ENCODE peak calls at places on chromosomes 16 and 17, in four cellular contexts. J, E, H and O are unnamed samples.

GRCh38 chr16:6483634-6484033 is 849.0 kb upstream of the RBFOX1 start:
- DNase-seq in J (no peak), E (no peak), H (no peak), O (no peak)

GRCh38 chr17:50817142-50817751 is 18.1 kb upstream of the WFIKKN2 start:
- DNase-seq in J (peak; percentile 48), E (no peak), H (peak; percentile 68), O (peak; percentile 34)

GRCh38 chr16:89525146-89525913 is 17.1 kb downstream of the SPG7 start:
- DNase-seq in E (no peak), H (no peak), J (no peak), O (no peak)

GRCh38 chr16:53415504-53415903 is 18.8 kb upstream of the RBL2 start:
- DNase-seq in E (no peak), H (no peak), J (no peak), O (no peak)

GRCh38 chr16:70708381-70709253 is 22.8 kb upstream of the MTSS2 start:
- DNase-seq in J (no peak), H (no peak), E (no peak), O (no peak)

GRCh38 chr16:77974883-77975282 is 47.5 kb upstream of the CLEC3A start:
- DNase-seq in E (no peak), H (no peak), J (no peak), O (no peak)

GRCh38 chr16:74730049-74730683 is 29.5 kb upstream of the MLKL start:
- DNase-seq in J (no peak), E (no peak), H (peak; percentile 87), O (peak; percentile 33)

GRCh38 chr16:84013787-84014569 is 28.6 kb downstream of the SLC38A8 start:
- DNase-seq in H (peak; percentile 91), J (peak; percentile 3), E (peak; percentile 2), O (peak; percentile 73)

GRCh38 chr16:81175325-81175891 is 63.1 kb upstream of the BCO1 start:
- DNase-seq in H (no peak), E (peak; percentile 84), J (no peak), O (peak; percentile 73)

GRCh38 chr16:81581107-81581506 is 136.5 kb downstream of the CMIP start:
- DNase-seq in E (no peak), J (no peak), H (peak; percentile 77), O (no peak)

GRCh38 chr16:50804290-50804907 is 62.5 kb downstream of the CYLD start:
- DNase-seq in E (no peak), H (no peak), J (no peak), O (no peak)

GRCh38 chr17:47934856-47935255 is 6.5 kb upstream of the PNPO start:
- DNase-seq in E (peak; percentile 45), H (no peak), J (no peak), O (no peak)

GRCh38 chr17:32471652-32472051 is 15.1 kb upstream of the CDK5R1 start:
- DNase-seq in J (no peak), E (no peak), H (no peak), O (no peak)

GRCh38 chr17:50618300-50618699 is 16.4 kb upstream of the ABCC3 start:
- DNase-seq in E (peak; percentile 21), J (no peak), H (no peak), O (no peak)

GRCh38 chr17:45700171-45701090 is 83.7 kb upstream of the CRHR1 start:
- DNase-seq in H (no peak), E (no peak), J (no peak), O (no peak)

GRCh38 chr16:59684911-59685310 is 950.8 kb upstream of the GOT2 start:
- DNase-seq in E (peak; percentile 41), J (no peak), H (no peak), O (no peak)

GRCh38 chr16:81327483-81328196 is 12.9 kb downstream of the GAN start:
- DNase-seq in E (no peak), J (no peak), H (peak; percentile 31), O (no peak)

GRCh38 chr16:86495357-86495701 is 15.0 kb upstream of the FOXF1 start:
- DNase-seq in J (no peak), H (no peak), E (no peak), O (no peak)

GRCh38 chr17:47955497-47956461 is 1.9 kb downstream of the PRR15L start:
- DNase-seq in J (no peak), E (no peak), H (peak; percentile 94), O (no peak)

GRCh38 chr16:53915452-53916160 is 211.7 kb downstream of the FTO start:
- DNase-seq in J (no peak), H (no peak), E (no peak), O (no peak)

GRCh38 chr17:50027639-50028206 is 28.2 kb upstream of the ITGA3 start:
- DNase-seq in E (peak; percentile 96), H (peak; percentile 66), J (no peak), O (peak; percentile 99)

GRCh38 chr17:9238340-9239259 is 217.3 kb downstream of the NTN1 start:
- DNase-seq in E (no peak), J (no peak), H (no peak), O (no peak)

GRCh38 chr17:66514227-66514806 is 211.9 kb downstream of the PRKCA start:
- DNase-seq in J (no peak), H (no peak), E (peak; percentile 81), O (no peak)

GRCh38 chr16:84119368-84119767 is 2.6 kb upstream of the MBTPS1 start:
- DNase-seq in H (no peak), E (no peak), J (no peak), O (no peak)

GRCh38 chr17:21285164-21286065 is 904 bp downstream of the MAP2K3 start:
- DNase-seq in J (no peak), H (peak; percentile 61), E (peak; percentile 51), O (peak; percentile 45)

GRCh38 chr16:82796047-82796446 is 169.3 kb downstream of the CDH13 start:
- DNase-seq in J (no peak), E (no peak), H (no peak), O (no peak)

GRCh38 chr16:82788225-82788624 is 161.5 kb downstream of the CDH13 start:
- DNase-seq in J (no peak), E (no peak), H (no peak), O (no peak)

GRCh38 chr16:82792704-82793103 is 165.9 kb downstream of the CDH13 start:
- DNase-seq in J (no peak), E (no peak), H (no peak), O (no peak)

GRCh38 chr16:82788919-82789318 is 162.2 kb downstream of the CDH13 start:
- DNase-seq in H (no peak), E (no peak), J (no peak), O (no peak)

DNA sequence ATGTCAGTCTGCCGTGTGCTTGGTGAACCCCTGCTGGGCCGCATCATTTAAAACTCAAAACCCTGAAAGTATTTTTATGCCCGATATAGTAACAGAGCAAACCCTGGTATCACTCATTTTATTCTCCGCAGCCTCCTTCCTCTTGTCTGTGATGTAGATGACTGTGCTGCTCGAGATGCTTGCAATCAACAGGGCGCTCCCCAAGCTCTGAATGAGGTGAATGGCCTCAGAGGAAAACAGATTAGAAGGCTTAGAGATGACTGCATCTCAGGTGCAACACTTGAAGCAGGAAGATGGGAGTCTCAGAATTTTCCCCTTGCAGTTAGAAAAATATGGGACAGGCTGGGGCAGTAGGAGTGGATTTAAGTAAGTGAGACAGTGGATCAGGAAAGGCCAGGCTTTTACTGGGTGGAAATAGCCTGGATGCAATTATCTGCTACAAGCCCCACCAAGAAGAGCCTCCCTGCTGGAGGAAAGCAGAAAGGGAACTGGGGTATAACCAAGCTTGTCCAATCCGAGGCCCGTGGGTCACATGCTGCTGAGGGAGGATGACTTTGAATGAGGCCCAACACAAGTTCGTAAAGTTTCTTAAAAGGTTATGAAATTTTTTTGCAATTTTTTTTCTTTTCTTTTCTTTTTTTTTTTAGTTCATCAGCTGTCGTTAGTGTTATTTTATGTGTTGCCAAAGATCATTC is 166.9 kb downstream of the CDH13 start:
- DNase-seq in J (no peak), H (no peak), E (no peak), O (no peak)
- H3K4me3 ChIP-seq in J (no peak overlapping the region), H (no peak overlapping the region), E (no peak overlapping the region), O (no peak overlapping the region)

GRCh38 chr16:1285669-1286491 is 23.6 kb upstream of the UBE2I start:
- DNase-seq in H (no peak), E (no peak), J (no peak), O (no peak)
- H3K27me3 ChIP-seq in H (peaks cover 20% of the 10 kb centered on the region), E (peaks cover 75% of the 10 kb centered on the region), J (peaks cover 8% of the 10 kb centered on the region), O (peaks cover 52% of the 10 kb centered on the region)

DNA sequence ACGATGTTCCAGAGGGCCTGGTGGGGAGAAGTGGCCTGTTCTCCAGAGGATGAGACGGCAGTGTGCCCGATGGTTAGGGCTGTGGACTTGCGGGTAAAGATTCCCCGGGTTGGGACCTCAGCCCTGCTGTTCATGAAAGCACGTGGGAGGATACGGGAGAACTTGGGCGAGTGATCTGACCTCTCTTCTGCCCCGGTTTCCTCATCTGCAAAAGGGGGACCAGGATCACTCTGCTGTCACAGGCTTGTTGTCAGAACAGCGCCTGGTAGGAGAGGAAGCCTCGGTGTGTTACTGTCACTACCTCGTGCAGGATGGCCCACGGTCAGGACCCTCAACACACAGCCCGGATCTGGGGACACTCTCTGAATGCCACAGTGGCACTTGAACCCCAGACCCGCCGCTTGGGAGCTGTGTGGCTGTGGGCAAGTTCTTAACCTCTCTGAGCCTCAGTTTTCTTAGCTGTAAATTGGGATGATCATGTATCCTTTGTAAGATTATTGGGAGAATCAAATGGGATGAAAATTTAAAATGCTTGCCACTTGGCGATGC is 85.6 kb upstream of the CDC42EP4 start:
- DNase-seq in E (no peak), J (no peak), H (no peak), O (no peak)
- H3K36me3 ChIP-seq in E (no peaks in the 10 kb centered on the region), J (no peaks in the 10 kb centered on the region), H (no peaks in the 10 kb centered on the region), O (no peaks in the 10 kb centered on the region)

GRCh38 chr17:61209524-61209923 is 190.1 kb upstream of the TBX2 start:
- DNase-seq in J (no peak), H (no peak), E (no peak), O (no peak)

GRCh38 chr17:61205931-61206330 is 193.7 kb upstream of the TBX2 start:
- DNase-seq in E (peak; percentile 31), J (no peak), H (no peak), O (peak; percentile 14)

GRCh38 chr17:61206922-61207321 is 192.7 kb upstream of the TBX2 start:
- DNase-seq in J (no peak), E (no peak), H (no peak), O (no peak)

GRCh38 chr17:61209099-61209439 is 190.6 kb upstream of the TBX2 start:
- DNase-seq in J (no peak), H (no peak), E (no peak), O (no peak)

GRCh38 chr17:61208301-61209098 is 191.1 kb upstream of the TBX2 start:
- DNase-seq in E (peak; percentile 64), H (no peak), J (no peak), O (no peak)
- H3K4me3 ChIP-seq in E (peak overlapping the region; percentile 3), H (peak overlapping the region; percentile 26), J (no peak overlapping the region), O (no peak overlapping the region)

GRCh38 chr17:79398441-79398840 is 212.4 kb downstream of the RBFOX3 start:
- DNase-seq in H (no peak), J (no peak), E (no peak), O (no peak)

GRCh38 chr17:79396696-79397095 is 214.2 kb downstream of the RBFOX3 start:
- DNase-seq in J (no peak), E (no peak), H (no peak), O (no peak)

GRCh38 chr17:79395046-79395445 is 215.8 kb downstream of the RBFOX3 start:
- DNase-seq in E (no peak), J (no peak), H (no peak), O (no peak)

GRCh38 chr17:79393358-79394038 is 217.4 kb downstream of the RBFOX3 start:
- DNase-seq in J (peak; percentile 56), E (peak; percentile 40), H (peak; percentile 83), O (peak; percentile 66)

GRCh38 chr17:79395545-79395944 is 215.3 kb downstream of the RBFOX3 start:
- DNase-seq in E (no peak), J (no peak), H (no peak), O (no peak)
- H3K27me3 ChIP-seq in E (peaks cover 31% of the 10 kb centered on the region), J (peaks cover 10% of the 10 kb centered on the region), H (peaks cover 5% of the 10 kb centered on the region), O (peaks cover 94% of the 10 kb centered on the region)